ENCODE peak calls at places on chromosome 16, in ten cellular contexts. X is heart left ventricle; J is AG09319; F is lower leg skin; Y is brain microvascular endothelial cell; L is choroid plexus epithelial cell; U is tibial nerve; S is progenitor cell of endocrine pancreas; A is left lung; E is CD4-positive, alpha-beta T cell. I is an unnamed sample.

GRCh38 chr16:6682142-6682811 is 650.4 kb upstream of the RBFOX1 start:
- DNase-seq in F (peak), L (no peak), J (no peak), Y (no peak), S (peak), A (no peak), X (no peak), E (no peak), U (peak), I (no peak)

GRCh38 chr16:79114759-79115158 is 485.8 kb downstream of the MAF start:
- DNase-seq in S (no peak), X (no peak), F (peak), Y (no peak), J (no peak), E (no peak), U (no peak), A (no peak), L (no peak), I (no peak)

GRCh38 chr16:35714665-35715064 is 2255.3 kb downstream of the TP53TG3F start:
- DNase-seq in J (no peak), U (no peak), L (no peak), A (no peak), S (no peak), X (peak), Y (no peak), E (no peak), F (peak), I (no peak)

GRCh38 chr16:8583712-8584111 is 6.6 kb downstream of the TMEM114 start:
- DNase-seq in X (no peak), J (no peak), A (no peak), U (no peak), F (no peak), L (peak), E (no peak), Y (no peak), S (no peak), I (no peak)

GRCh38 chr16:2968368-2968737 is 795 bp upstream of the PAQR4 start:
- DNase-seq in S (no peak), E (no peak), J (no peak), Y (no peak), U (no peak), A (no peak), X (no peak), L (no peak), F (no peak), I (peak)

GRCh38 chr16:12320298-12320706 is 343.8 kb downstream of the SNX29 start:
- DNase-seq in Y (peak), F (no peak), S (no peak), U (no peak), E (no peak), J (no peak), L (peak), X (no peak), A (no peak), I (no peak)

GRCh38 chr16:14616280-14616679 is 13.8 kb downstream of the PARN start:
- DNase-seq in A (no peak), E (no peak), F (peak), S (no peak), L (no peak), J (no peak), Y (no peak), U (no peak), X (no peak), I (no peak)

GRCh38 chr16:14523632-14524031 is 106.4 kb downstream of the PARN start:
- DNase-seq in F (no peak), X (no peak), A (no peak), S (no peak), J (no peak), Y (no peak), L (no peak), E (no peak), U (no peak), I (no peak)

GRCh38 chr16:77951788-77952187 is 70.6 kb upstream of the CLEC3A start:
- DNase-seq in L (peak), A (no peak), Y (no peak), E (no peak), F (no peak), X (no peak), U (no peak), J (no peak), S (no peak), I (peak)

GRCh38 chr16:87127061-87127765 is 190.0 kb downstream of the C16orf95 start:
- DNase-seq in J (no peak), E (no peak), L (peak), X (peak), Y (peak), A (no peak), S (no peak), F (peak), U (no peak), I (no peak)

GRCh38 chr16:9318764-9319163 is 227.3 kb downstream of the HAPSTR1 start:
- DNase-seq in S (no peak), A (no peak), L (no peak), U (no peak), F (no peak), X (no peak), E (no peak), Y (no peak), J (no peak), I (no peak)

GRCh38 chr16:1538804-1539520 is 5.5 kb downstream of the TMEM204 start:
- DNase-seq in J (no peak), X (no peak), F (no peak), Y (no peak), E (no peak), A (no peak), S (no peak), L (no peak), U (no peak), I (no peak)

GRCh38 chr16:87436225-87437172 is 44.4 kb downstream of the MAP1LC3B start:
- DNase-seq in F (no peak), S (no peak), U (no peak), Y (peak), X (no peak), L (peak), J (no peak), E (no peak), A (no peak), I (no peak)

GRCh38 chr16:13109171-13109570 is 207.8 kb downstream of the SHISA9 start:
- DNase-seq in S (no peak), J (no peak), X (no peak), U (no peak), A (no peak), L (no peak), Y (no peak), E (no peak), F (peak), I (no peak)

GRCh38 chr16:82452002-82452741 is 174.6 kb upstream of the CDH13 start:
- DNase-seq in S (no peak), X (no peak), E (no peak), L (no peak), U (no peak), J (no peak), F (no peak), A (no peak), Y (no peak), I (no peak)

GRCh38 chr16:81932668-81933067 is 78.6 kb downstream of the SDR42E1 start:
- DNase-seq in L (no peak), E (no peak), S (no peak), A (no peak), U (no peak), J (no peak), F (peak), X (no peak), Y (no peak), I (no peak)

GRCh38 chr16:35391328-35391727 is 1931.9 kb downstream of the TP53TG3F start:
- DNase-seq in S (no peak), E (no peak), U (no peak), L (peak), J (no peak), F (no peak), A (no peak), Y (peak), X (no peak), I (peak)

GRCh38 chr16:27561216-27561615 is 11.3 kb downstream of the KATNIP start:
- DNase-seq in Y (no peak), S (no peak), L (no peak), J (no peak), U (no peak), E (no peak), A (no peak), F (no peak), X (no peak), I (no peak)

GRCh38 chr16:4172070-4172469 is 55.8 kb upstream of the ADCY9 start:
- DNase-seq in E (no peak), Y (peak), F (no peak), U (no peak), J (no peak), L (peak), X (no peak), A (no peak), S (no peak), I (no peak)

GRCh38 chr16:79316004-79316458 is 284.5 kb downstream of the MAF start:
- DNase-seq in S (no peak), E (no peak), A (no peak), L (no peak), U (no peak), X (no peak), F (no peak), Y (no peak), J (no peak), I (no peak)

GRCh38 chr16:81467815-81468214 is 23.2 kb downstream of the CMIP start:
- DNase-seq in A (no peak), U (no peak), E (no peak), Y (no peak), S (no peak), F (no peak), J (no peak), X (no peak), L (no peak), I (no peak)

GRCh38 chr16:87201052-87201451 is 116.1 kb downstream of the C16orf95 start:
- DNase-seq in L (peak), F (no peak), A (peak), U (peak), J (peak), Y (peak), S (no peak), X (peak), E (no peak), I (peak)

GRCh38 chr16:90054554-90054953 is 22.6 kb downstream of the PRDM7 start:
- DNase-seq in F (no peak), A (no peak), S (no peak), E (no peak), U (no peak), J (no peak), Y (no peak), X (no peak), L (no peak), I (no peak)

GRCh38 chr16:10122546-10122945 is 59.7 kb downstream of the GRIN2A start:
- DNase-seq in S (no peak), A (no peak), E (no peak), U (no peak), X (no peak), J (no peak), F (no peak), Y (no peak), L (no peak), I (peak)

GRCh38 chr16:82197540-82198240 is 27.7 kb upstream of the MPHOSPH6 start:
- DNase-seq in F (no peak), A (no peak), X (no peak), U (no peak), J (no peak), Y (no peak), L (peak), E (no peak), S (no peak), I (peak)

GRCh38 chr16:60203525-60204124 is 1469.5 kb upstream of the GOT2 start:
- DNase-seq in X (no peak), F (no peak), A (no peak), Y (no peak), L (peak), S (no peak), J (peak), E (no peak), U (no peak), I (peak)
- TF ChIP-seq CTCF in X (peak), F (no peak), A (no peak), Y (peak), L (peak), S (peak), J (peak), E (no peak), U (peak), I (peak)

GRCh38 chr16:19898924-19899604 is 14.4 kb upstream of the GPRC5B start:
- DNase-seq in L (peak), J (no peak), A (no peak), X (no peak), Y (peak), F (no peak), E (no peak), U (peak), S (peak), I (peak)

GRCh38 chr16:19898166-19898565 is 13.5 kb upstream of the GPRC5B start:
- DNase-seq in A (no peak), X (no peak), U (no peak), E (no peak), J (no peak), S (no peak), F (no peak), Y (no peak), L (no peak), I (no peak)

GRCh38 chr16:19901164-19901563 is 16.5 kb upstream of the GPRC5B start:
- DNase-seq in U (no peak), Y (no peak), F (no peak), L (no peak), X (no peak), J (no peak), E (no peak), S (no peak), A (no peak), I (no peak)

GRCh38 chr16:19899605-19899955 is 14.9 kb upstream of the GPRC5B start:
- DNase-seq in J (no peak), L (no peak), E (no peak), X (no peak), U (no peak), S (no peak), A (no peak), F (no peak), Y (no peak), I (no peak)

DNA sequence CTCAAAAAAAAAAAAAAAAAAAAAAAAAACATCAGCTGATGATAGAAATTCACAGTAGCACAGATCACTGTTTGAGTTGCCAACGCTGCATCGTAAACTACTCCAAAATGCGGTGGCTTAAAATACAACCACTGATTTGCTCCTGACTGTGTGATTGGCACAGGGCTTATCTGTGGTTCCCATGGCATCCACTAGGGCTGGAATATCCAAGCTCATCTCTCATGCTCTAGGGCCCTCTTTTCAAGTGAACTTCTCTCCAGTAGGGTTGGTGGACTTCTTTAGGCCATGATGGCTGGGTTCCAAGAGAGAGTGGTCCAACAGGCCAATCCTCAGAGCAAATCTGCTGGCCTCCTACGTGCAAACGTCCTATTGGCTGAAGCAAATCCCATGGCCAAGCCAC is 15.9 kb upstream of the GPRC5B start:
- DNase-seq in U (no peak), F (no peak), Y (no peak), E (no peak), X (no peak), L (no peak), S (no peak), J (no peak), A (no peak), I (no peak)
- TF ChIP-seq CTCF in U (no peak), F (no peak), Y (peak), E (no peak), X (no peak), L (no peak), S (no peak), J (no peak), A (no peak), I (no peak)

GRCh38 chr16:15682105-15682570 is 32.1 kb downstream of the NDE1 start:
- DNase-seq in S (no peak), X (no peak), Y (peak), F (no peak), L (peak), E (peak), J (peak), U (peak), A (peak), I (peak)
- TF ChIP-seq CTCF in S (peak), X (no peak), Y (peak), F (no peak), L (peak), E (peak), J (peak), U (peak), A (peak), I (peak)

GRCh38 chr16:58506241-58507194 is 6.6 kb downstream of the NDRG4 start:
- DNase-seq in S (no peak), F (no peak), A (no peak), X (no peak), E (no peak), J (no peak), U (no peak), Y (no peak), L (no peak), I (no peak)

GRCh38 chr16:58502217-58502921 is 2.4 kb downstream of the NDRG4 start:
- DNase-seq in X (peak), Y (no peak), U (no peak), S (no peak), L (no peak), F (peak), J (no peak), E (no peak), A (no peak), I (no peak)

GRCh38 chr16:58503166-58503862 is 3.4 kb downstream of the NDRG4 start:
- DNase-seq in S (no peak), E (no peak), L (no peak), F (peak), U (no peak), J (no peak), Y (no peak), A (no peak), X (peak), I (no peak)

GRCh38 chr16:58501242-58502131 is 1.5 kb downstream of the NDRG4 start:
- DNase-seq in J (no peak), Y (no peak), A (no peak), F (peak), L (no peak), X (peak), E (peak), U (no peak), S (peak), I (no peak)

GRCh38 chr16:58503863-58504688 is 4.1 kb downstream of the NDRG4 start:
- DNase-seq in F (peak), X (peak), S (no peak), Y (no peak), J (no peak), L (no peak), E (no peak), A (no peak), U (no peak), I (no peak)
- TF ChIP-seq CTCF in F (no peak), X (no peak), S (no peak), Y (no peak), J (no peak), L (no peak), E (no peak), A (no peak), U (no peak), I (no peak)

GRCh38 chr16:48526058-48526957 is 83.7 kb downstream of the N4BP1 start:
- DNase-seq in F (peak), A (peak), S (no peak), E (no peak), U (no peak), X (no peak), L (peak), Y (no peak), J (no peak), I (peak)
- TF ChIP-seq CTCF in F (no peak), A (peak), S (peak), E (no peak), U (no peak), X (no peak), L (peak), Y (peak), J (no peak), I (peak)

GRCh38 chr16:50065624-50066481 is at the start of gene HEATR3:
- DNase-seq in F (peak), L (peak), A (peak), J (peak), E (peak), U (peak), X (peak), S (peak), Y (peak), I (peak)
- TF ChIP-seq CTCF in F (no peak), L (no peak), A (no peak), J (no peak), E (no peak), U (no peak), X (no peak), S (no peak), Y (no peak), I (no peak)

GRCh38 chr16:67015317-67015731 is 13.6 kb upstream of the CBFB start:
- DNase-seq in L (no peak), Y (no peak), U (no peak), S (no peak), F (peak), E (no peak), J (no peak), A (peak), X (no peak), I (peak)
- TF ChIP-seq CTCF in L (peak), Y (no peak), U (no peak), S (no peak), F (no peak), E (no peak), J (no peak), A (no peak), X (no peak), I (no peak)

DNA sequence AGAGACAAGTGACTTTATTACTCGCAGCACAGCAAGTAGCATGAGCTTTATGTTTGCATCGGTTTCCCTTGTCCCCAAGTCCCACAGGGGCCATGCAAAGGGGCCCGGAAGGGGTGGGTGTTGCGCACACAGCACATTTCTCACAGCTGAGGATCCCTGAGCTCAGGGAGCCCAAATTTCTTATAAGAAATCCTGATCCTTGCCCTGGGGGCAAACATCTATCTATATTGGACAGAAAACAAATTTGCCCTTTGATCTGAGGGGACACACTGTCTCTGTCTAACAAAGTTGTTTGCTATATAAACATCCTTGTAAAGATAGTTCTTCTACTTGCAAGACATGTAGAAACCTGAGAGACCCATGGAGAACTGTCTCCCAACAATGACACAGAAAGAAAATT is 35.7 kb upstream of the MEAK7 start:
- DNase-seq in E (no peak), U (no peak), A (no peak), S (no peak), X (no peak), F (no peak), J (no peak), Y (no peak), L (no peak), I (no peak)
- TF ChIP-seq CTCF in E (no peak), U (no peak), A (no peak), S (no peak), X (no peak), F (no peak), J (no peak), Y (no peak), L (no peak), I (no peak)

DNA sequence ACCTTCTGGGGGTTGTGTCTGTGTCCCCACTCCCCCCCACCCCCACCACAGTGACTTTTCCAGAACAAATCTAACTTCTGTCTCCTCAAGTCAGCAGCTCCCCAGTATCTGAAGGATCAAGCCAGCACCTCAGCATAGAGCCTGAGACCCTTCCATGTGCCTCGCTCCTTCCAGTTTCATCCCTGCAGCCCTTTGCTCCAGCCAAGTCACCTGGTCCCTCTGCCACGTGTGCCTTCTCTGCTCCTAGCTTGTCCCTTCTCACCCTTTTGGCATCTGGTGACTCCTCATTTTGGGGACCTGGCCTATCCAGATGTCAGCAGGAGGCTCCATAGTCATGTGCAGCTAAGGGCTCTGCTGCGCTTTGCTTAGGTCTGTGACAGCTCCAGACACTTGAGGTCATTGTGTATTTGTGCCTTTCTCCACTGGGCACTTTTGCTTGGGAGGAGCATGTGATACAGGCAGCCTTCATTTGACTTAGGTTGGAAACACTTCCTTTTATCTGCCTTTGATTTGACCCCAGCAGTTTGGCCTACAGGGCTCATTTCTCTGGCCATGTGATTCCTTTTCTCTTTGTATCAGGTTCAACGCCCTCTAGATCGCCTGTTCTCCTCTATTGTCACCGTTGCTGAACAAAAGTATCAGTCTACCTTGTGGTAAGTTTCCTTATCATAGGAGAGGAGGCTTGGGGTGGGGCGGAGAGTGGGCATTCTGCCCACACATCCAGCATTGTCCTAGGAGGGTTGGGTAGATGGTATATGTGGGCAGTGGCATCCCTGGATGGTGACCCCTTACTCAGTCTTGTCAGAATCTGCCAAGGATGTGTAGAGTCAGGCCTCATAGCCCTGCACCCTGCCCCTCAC is 7.1 kb upstream of the NFATC3 start:
- DNase-seq in X (no peak), Y (no peak), U (no peak), L (no peak), S (no peak), E (no peak), A (peak), F (peak), J (no peak), I (no peak)
- TF ChIP-seq CTCF in X (no peak), Y (no peak), U (no peak), L (no peak), S (no peak), E (no peak), A (no peak), F (no peak), J (no peak), I (no peak)

GRCh38 chr16:17331991-17332390 is 138.8 kb downstream of the XYLT1 start:
- DNase-seq in X (no peak), L (no peak), U (no peak), E (no peak), J (no peak), F (no peak), Y (no peak), S (no peak), A (no peak), I (no peak)
- TF ChIP-seq CTCF in X (no peak), L (no peak), U (no peak), E (no peak), J (no peak), F (no peak), Y (no peak), S (no peak), A (no peak), I (no peak)